ENCODE peak calls at places on chromosomes 13 and 19, in eight cellular contexts. M, J, W, T, P, X, B and F are unnamed samples.

GRCh38 chr19:11284535-11284934 is 11.4 kb upstream of the TSPAN16 start:
- DNase-seq in T (no peak), B (no peak), P (no peak), J (peak), M (no peak), X (no peak), W (no peak), F (no peak)

GRCh38 chr13:69425235-69425634 is 682.4 kb upstream of the ATXN8OS start:
- DNase-seq in W (no peak), B (no peak), P (no peak), M (no peak), T (no peak), J (no peak), X (no peak), F (no peak)

GRCh38 chr13:108270442-108270841 is 924 bp downstream of the TNFSF13B start:
- DNase-seq in P (peak), T (no peak), W (no peak), X (peak), J (no peak), B (no peak), M (no peak), F (no peak)

GRCh38 chr19:35986664-35987570 is 8.1 kb upstream of the SDHAF1 start:
- DNase-seq in P (peak), B (no peak), J (no peak), X (no peak), W (no peak), T (no peak), M (no peak), F (no peak)

GRCh38 chr19:11378319-11379189 is 4.1 kb downstream of the SWSAP1 start:
- DNase-seq in J (peak), M (peak), W (no peak), T (no peak), P (peak), B (no peak), X (peak), F (peak)

GRCh38 chr13:83498486-83499190 is 383.6 kb downstream of the SLITRK1 start:
- DNase-seq in T (no peak), B (no peak), P (no peak), X (no peak), M (peak), W (no peak), J (peak), F (no peak)

GRCh38 chr13:100214886-100215285 is 126.0 kb downstream of the PCCA start:
- DNase-seq in J (peak), W (no peak), B (no peak), P (no peak), X (no peak), T (no peak), M (peak), F (no peak)

GRCh38 chr13:48411281-48412099 is 1.4 kb downstream of the LPAR6 start:
- DNase-seq in W (no peak), M (no peak), T (no peak), J (peak), P (no peak), X (peak), B (no peak), F (no peak)

GRCh38 chr13:98105929-98106336 is 37.0 kb upstream of the FARP1 start:
- DNase-seq in J (peak), T (no peak), X (no peak), P (no peak), W (no peak), B (no peak), M (peak), F (peak)

GRCh38 chr13:36038785-36039415 is 92.3 kb downstream of the DCLK1 start:
- DNase-seq in W (no peak), T (no peak), B (no peak), M (no peak), X (no peak), J (no peak), P (no peak), F (no peak)

GRCh38 chr13:111114362-111115050 is 604 bp upstream of the ARHGEF7 start:
- DNase-seq in M (peak), X (peak), J (no peak), W (no peak), P (peak), B (peak), T (no peak), F (no peak)

GRCh38 chr13:94433055-94433947 is 46.2 kb downstream of the DCT start:
- DNase-seq in J (no peak), P (no peak), M (no peak), W (no peak), X (peak), B (no peak), T (no peak), F (peak)

GRCh38 chr19:49272204-49272603 is 52.8 kb downstream of the SLC6A16 start:
- DNase-seq in T (peak), W (no peak), J (peak), X (no peak), P (no peak), M (peak), B (no peak), F (no peak)

GRCh38 chr19:45321848-45322247 is 827 bp downstream of the CKM start:
- DNase-seq in B (no peak), X (no peak), J (no peak), M (no peak), W (no peak), T (no peak), P (no peak), F (no peak)

GRCh38 chr19:45507864-45508680 is 793 bp downstream of the VASP start:
- DNase-seq in M (no peak), J (no peak), X (peak), W (no peak), B (no peak), P (no peak), T (no peak), F (peak)

GRCh38 chr13:28751210-28751935 is 32.6 kb upstream of the SLC46A3 start:
- DNase-seq in T (no peak), M (peak), B (no peak), W (no peak), X (no peak), P (no peak), J (no peak), F (no peak)

GRCh38 chr13:28754698-28755545 is 36.2 kb upstream of the SLC46A3 start:
- DNase-seq in T (no peak), J (peak), B (no peak), M (peak), P (peak), X (peak), W (no peak), F (peak)

GRCh38 chr13:28755546-28755870 is 36.7 kb upstream of the SLC46A3 start:
- DNase-seq in W (no peak), B (no peak), P (no peak), T (no peak), X (no peak), J (no peak), M (no peak), F (no peak)

GRCh38 chr13:28753208-28753892 is 34.6 kb upstream of the SLC46A3 start:
- DNase-seq in J (peak), B (peak), W (no peak), M (peak), T (peak), X (peak), P (no peak), F (peak)

DNA sequence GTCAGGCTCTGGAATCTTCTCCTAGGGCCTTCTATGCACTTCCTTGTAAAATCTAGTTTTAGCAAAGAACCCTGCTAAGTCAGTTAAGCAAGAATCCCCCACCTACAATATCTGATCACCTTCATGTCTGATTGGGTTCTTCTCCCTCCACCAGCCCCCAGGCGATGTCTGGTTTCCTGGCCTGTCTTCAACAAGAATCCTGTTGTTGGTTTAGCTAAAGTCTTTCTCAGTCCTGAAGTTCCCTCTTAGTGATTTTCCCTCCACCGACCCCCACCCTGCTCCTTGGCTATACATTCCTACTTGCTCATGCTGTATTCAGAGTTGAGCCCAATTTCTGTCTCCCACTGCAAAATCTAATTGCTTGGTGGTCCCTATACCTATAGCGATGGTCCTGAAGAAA is 35.2 kb upstream of the SLC46A3 start:
- DNase-seq in X (no peak), J (no peak), P (no peak), M (no peak), T (no peak), B (no peak), W (no peak), F (no peak)
- H3K4me3 ChIP-seq in X (no peak), J (no peak), P (no peak), M (no peak), T (no peak), B (no peak), W (no peak), F (no peak)

GRCh38 chr19:52785506-52785905 is 1.1 kb downstream of the ZNF600 start:
- DNase-seq in X (no peak), B (no peak), W (no peak), J (no peak), P (no peak), T (no peak), M (no peak), F (no peak)
- H3K4me3 ChIP-seq in X (peak), B (peak), W (no peak), J (no peak), P (peak), T (no peak), M (no peak), F (peak)

GRCh38 chr13:57635541-57635940 is 4.0 kb downstream of the PCDH17 start:
- DNase-seq in T (no peak), M (no peak), B (no peak), J (no peak), W (no peak), X (no peak), P (no peak), F (no peak)

GRCh38 chr13:57633950-57634828 is 2.6 kb downstream of the PCDH17 start:
- DNase-seq in B (no peak), J (no peak), T (no peak), X (no peak), P (peak), W (no peak), M (no peak), F (no peak)

GRCh38 chr13:57636811-57637210 is 5.3 kb downstream of the PCDH17 start:
- DNase-seq in W (no peak), P (no peak), T (no peak), B (no peak), M (no peak), X (no peak), J (no peak), F (no peak)

GRCh38 chr13:57633141-57633949 is 1.8 kb downstream of the PCDH17 start:
- DNase-seq in X (no peak), J (no peak), P (peak), T (no peak), B (no peak), W (no peak), M (no peak), F (no peak)

GRCh38 chr13:57634829-57635165 is 3.3 kb downstream of the PCDH17 start:
- DNase-seq in X (no peak), T (no peak), P (peak), J (no peak), M (no peak), W (no peak), B (no peak), F (no peak)
- H3K4me3 ChIP-seq in X (no peak), T (no peak), P (peak), J (peak), M (no peak), W (no peak), B (peak), F (no peak)

GRCh38 chr13:112984954-112985802 is 16.2 kb downstream of the MCF2L start:
- DNase-seq in T (no peak), W (no peak), B (no peak), X (peak), J (no peak), P (no peak), M (no peak), F (peak)
- H3K4me3 ChIP-seq in T (peak), W (no peak), B (no peak), X (peak), J (no peak), P (no peak), M (no peak), F (peak)

GRCh38 chr19:41637484-41637883 is 10.6 kb upstream of the CEACAM4 start:
- DNase-seq in P (no peak), W (no peak), T (no peak), J (no peak), B (no peak), X (no peak), M (no peak), F (no peak)

GRCh38 chr19:41641879-41642485 is 15.1 kb upstream of the CEACAM4 start:
- DNase-seq in X (peak), W (peak), T (no peak), B (no peak), M (peak), P (peak), J (peak), F (peak)

DNA sequence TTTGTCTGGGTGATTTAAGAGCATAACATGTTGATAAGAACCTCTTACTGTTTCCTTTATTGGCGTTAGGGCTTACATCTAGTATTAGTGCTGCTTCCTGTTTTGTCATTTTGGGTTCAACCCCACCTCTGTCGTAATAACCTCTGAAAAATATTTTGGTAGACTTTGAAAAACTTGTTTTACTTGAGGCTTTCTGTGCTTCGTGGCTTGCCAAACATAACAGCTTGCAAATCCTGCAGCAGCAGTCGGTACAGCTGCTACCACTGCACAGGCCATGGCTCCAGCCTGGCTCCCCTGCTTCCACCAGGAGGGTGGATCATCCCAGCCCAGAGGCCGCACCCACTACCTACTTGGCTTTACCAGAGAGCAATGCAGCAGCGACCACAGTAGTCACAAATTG is 11.8 kb upstream of the CEACAM4 start:
- DNase-seq in J (no peak), B (no peak), X (no peak), T (no peak), W (no peak), P (no peak), M (no peak), F (no peak)
- H3K4me3 ChIP-seq in J (no peak), B (no peak), X (no peak), T (no peak), W (no peak), P (no peak), M (no peak), F (no peak)

GRCh38 chr19:13019330-13019729 is 24.1 kb downstream of the NFIX start:
- DNase-seq in J (no peak), P (no peak), M (no peak), B (no peak), X (no peak), W (no peak), T (no peak), F (no peak)

GRCh38 chr19:13022111-13022858 is 27.0 kb downstream of the NFIX start:
- DNase-seq in W (no peak), T (no peak), B (no peak), P (no peak), X (peak), J (no peak), M (peak), F (no peak)

GRCh38 chr19:13017306-13018036 is 22.2 kb downstream of the NFIX start:
- DNase-seq in W (no peak), B (no peak), J (no peak), M (no peak), X (no peak), P (no peak), T (no peak), F (no peak)

GRCh38 chr19:13018037-13018914 is 23.0 kb downstream of the NFIX start:
- DNase-seq in J (peak), W (no peak), T (no peak), M (peak), B (no peak), P (peak), X (no peak), F (no peak)

DNA sequence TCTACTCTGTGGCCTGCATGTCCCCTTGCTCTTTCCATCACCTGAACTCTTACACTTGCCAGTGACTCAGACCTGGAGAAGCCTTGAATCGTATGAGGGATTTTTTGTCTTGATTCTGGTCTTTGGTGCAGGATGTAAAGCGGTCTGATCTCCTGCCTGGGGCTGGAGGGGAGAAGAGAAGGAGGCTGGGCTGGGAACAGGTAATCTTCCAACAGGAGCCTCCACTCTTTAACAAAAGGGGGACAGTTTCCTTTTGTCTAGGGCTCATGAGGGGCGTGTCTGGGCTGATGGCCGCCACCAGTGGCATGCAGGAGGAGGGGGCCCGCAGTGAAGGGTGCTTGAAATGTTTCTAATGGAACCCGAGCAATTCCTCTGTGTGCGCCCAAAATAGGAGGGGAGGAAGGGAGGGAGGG is 24.7 kb downstream of the NFIX start:
- DNase-seq in M (no peak), X (no peak), P (no peak), B (no peak), W (no peak), J (no peak), T (no peak), F (no peak)
- H3K4me3 ChIP-seq in M (peak), X (no peak), P (no peak), B (peak), W (no peak), J (no peak), T (peak), F (no peak)

DNA sequence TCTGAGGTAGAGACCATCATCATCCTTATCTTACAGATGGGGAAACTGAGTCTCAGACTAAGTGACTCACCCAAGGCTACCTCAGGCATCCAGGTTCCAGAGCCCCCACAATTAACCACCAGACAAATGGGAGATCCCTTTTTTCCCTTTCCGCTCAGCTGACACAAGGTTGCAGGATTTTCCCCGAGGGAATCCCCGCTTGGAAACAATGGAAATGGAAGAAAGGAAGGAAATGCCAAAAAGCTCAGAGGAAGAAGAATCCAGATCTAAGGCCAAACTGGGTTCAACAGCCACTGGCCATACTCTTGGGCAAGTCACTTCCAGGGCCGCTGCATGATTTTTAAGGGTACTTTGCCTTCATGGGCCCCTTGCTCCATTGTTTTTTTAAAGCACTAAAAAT is 1.6 kb downstream of the ZNF71 start:
- DNase-seq in M (no peak), B (no peak), T (no peak), W (no peak), J (no peak), P (no peak), X (no peak), F (no peak)
- H3K4me3 ChIP-seq in M (no peak), B (no peak), T (peak), W (no peak), J (no peak), P (no peak), X (no peak), F (no peak)

DNA sequence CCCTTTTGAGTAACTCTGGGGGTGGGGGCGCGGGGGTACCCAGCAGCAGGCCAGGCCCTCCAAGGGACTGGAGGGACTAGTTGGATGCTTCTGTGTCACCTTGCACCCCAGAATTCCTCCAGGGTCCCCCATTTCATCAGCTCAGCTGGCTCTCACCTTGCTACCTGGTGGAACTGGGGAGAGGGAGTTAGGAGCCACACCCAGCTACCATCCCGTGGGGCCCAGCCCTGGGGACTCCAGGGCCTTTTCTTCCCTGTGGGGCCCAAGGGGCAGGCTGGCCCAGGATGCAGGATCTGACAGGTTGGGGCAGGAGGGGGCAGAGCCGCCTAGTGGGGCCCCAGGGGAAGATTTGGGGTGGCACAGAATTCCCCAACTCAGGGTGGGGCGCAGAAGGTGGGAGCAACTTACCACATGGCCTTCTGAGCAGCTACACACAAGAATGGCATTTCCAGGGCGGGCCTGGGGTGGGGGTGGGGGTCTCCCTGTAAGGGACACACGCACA is 32.8 kb upstream of the NANOS3 start:
- DNase-seq in X (no peak), T (no peak), J (no peak), W (no peak), M (no peak), P (no peak), B (no peak), F (no peak)
- H3K4me3 ChIP-seq in X (no peak), T (peak), J (no peak), W (no peak), M (no peak), P (no peak), B (no peak), F (no peak)

GRCh38 chr19:5048727-5049553 is 80.0 kb downstream of the KDM4B start:
- DNase-seq in P (peak), X (no peak), J (peak), B (peak), W (no peak), M (peak), T (no peak), F (no peak)
- H3K4me3 ChIP-seq in P (no peak), X (no peak), J (no peak), B (peak), W (no peak), M (peak), T (peak), F (no peak)